ENCODE peak calls at places on chromosomes 4 and X, in five cellular contexts. R is tibial artery, G is head of caudate nucleus, I is epithelial cell of proximal tubule, Q is PC-3. E is an unnamed sample.

GRCh38 chr4:152189451-152190179 is 346.3 kb downstream of the FBXW7 start:
- DNase-seq in R (no peak), G (no peak), I (no peak), Q (no peak), E (no peak)

GRCh38 chr4:89765966-89766365 is 71.0 kb downstream of the SNCA start:
- DNase-seq in R (no peak), G (no peak), I (no peak), Q (no peak), E (peak; percentile 18)

GRCh38 chrX:53001958-53002357 is 43.6 kb upstream of the FAM156A start:
- DNase-seq in R (no peak), G (no peak), I (no peak), Q (no peak), E (no peak)

GRCh38 chr4:152448038-152448437 is 87.9 kb downstream of the FBXW7 start:
- DNase-seq in R (no peak), G (no peak), I (no peak), Q (no peak), E (no peak)

GRCh38 chr4:177974461-177974860 is 532.2 kb upstream of the AGA start:
- DNase-seq in R (no peak), G (no peak), I (no peak), Q (peak; percentile 18), E (no peak)

GRCh38 chrX:106612403-106612789 is 618 bp downstream of the RADX start:
- DNase-seq in R (no peak), G (no peak), I (no peak), Q (peak; percentile 2), E (no peak)

GRCh38 chrX:106281383-106281782 is 113.3 kb downstream of the PWWP3B start:
- DNase-seq in R (no peak), G (no peak), I (no peak), Q (no peak), E (no peak)

GRCh38 chr4:99135541-99136173 is 8.4 kb downstream of the ADH4 start:
- DNase-seq in R (no peak), G (no peak), I (no peak), Q (no peak), E (no peak)

E was measured in AG04450.